ENCODE peak calls at places on chromosomes 4 and X, in nine cellular contexts. One of them, this sample, is unnamed.

GRCh38 chr4:18529482-18529881 is 507.9 kb upstream of the LCORL start:
- DNase-seq in astrocyte of the spinal cord: no peak
- DNase-seq in cardiac fibroblast: no peak
- DNase-seq in K562: no peak
- DNase-seq in GM13976: no peak
- DNase-seq in tibial artery: no peak
- DNase-seq in tibial nerve: no peak
- DNase-seq in left lung: no peak
- DNase-seq in GM12865: no peak
- DNase-seq in this sample: no peak

GRCh38 chr4:174318829-174319764 is 35.4 kb downstream of the CEP44 start:
- DNase-seq in astrocyte of the spinal cord: peak; percentile 60
- DNase-seq in cardiac fibroblast: peak; percentile 71
- DNase-seq in K562: peak; percentile 54
- DNase-seq in GM13976: peak; percentile 33
- DNase-seq in tibial artery: no peak
- DNase-seq in tibial nerve: no peak
- DNase-seq in left lung: no peak
- DNase-seq in GM12865: peak; percentile 44
- DNase-seq in this sample: no peak

GRCh38 chr4:27148211-27148895 is 287.7 kb downstream of the STIM2 start:
- DNase-seq in astrocyte of the spinal cord: peak; percentile 28
- DNase-seq in cardiac fibroblast: no peak
- DNase-seq in K562: no peak
- DNase-seq in GM13976: no peak
- DNase-seq in tibial artery: no peak
- DNase-seq in tibial nerve: no peak
- DNase-seq in left lung: no peak
- DNase-seq in GM12865: no peak
- DNase-seq in this sample: no peak

GRCh38 chrX:119755981-119756533 is 2.3 kb upstream of the SOWAHD start:
- DNase-seq in astrocyte of the spinal cord: no peak
- DNase-seq in cardiac fibroblast: no peak
- DNase-seq in K562: no peak
- DNase-seq in GM13976: peak; percentile 75
- DNase-seq in tibial artery: no peak
- DNase-seq in tibial nerve: no peak
- DNase-seq in left lung: no peak
- DNase-seq in GM12865: peak; percentile 92
- DNase-seq in this sample: no peak

GRCh38 chrX:1453390-1453783 is 678 bp upstream of the ASMTL start:
- DNase-seq in astrocyte of the spinal cord: no peak
- DNase-seq in cardiac fibroblast: no peak
- DNase-seq in K562: no peak
- DNase-seq in GM13976: no peak
- DNase-seq in tibial artery: peak; percentile 75
- DNase-seq in tibial nerve: no peak
- DNase-seq in left lung: no peak
- DNase-seq in GM12865: no peak
- DNase-seq in this sample: peak; percentile 87

GRCh38 chrX:125090046-125090445 is 229.6 kb upstream of the TEX13C start:
- DNase-seq in astrocyte of the spinal cord: no peak
- DNase-seq in cardiac fibroblast: no peak
- DNase-seq in K562: no peak
- DNase-seq in GM13976: no peak
- DNase-seq in tibial artery: no peak
- DNase-seq in tibial nerve: no peak
- DNase-seq in left lung: no peak
- DNase-seq in GM12865: no peak
- DNase-seq in this sample: no peak

GRCh38 chr4:184818216-184818564 is 7.6 kb downstream of the ACSL1 start:
- DNase-seq in astrocyte of the spinal cord: no peak
- DNase-seq in cardiac fibroblast: no peak
- DNase-seq in K562: no peak
- DNase-seq in GM13976: no peak
- DNase-seq in tibial artery: no peak
- DNase-seq in tibial nerve: no peak
- DNase-seq in left lung: no peak
- DNase-seq in GM12865: peak; percentile 84
- DNase-seq in this sample: no peak

GRCh38 chrX:103488332-103488731 is 31.0 kb downstream of the RAB40A start:
- DNase-seq in astrocyte of the spinal cord: peak; percentile 26
- DNase-seq in cardiac fibroblast: peak; percentile 41
- DNase-seq in K562: no peak
- DNase-seq in GM13976: no peak
- DNase-seq in tibial artery: no peak
- DNase-seq in tibial nerve: no peak
- DNase-seq in left lung: no peak
- DNase-seq in GM12865: no peak
- DNase-seq in this sample: no peak

GRCh38 chrX:9293051-9293496 is 171.8 kb upstream of the TBL1X start:
- DNase-seq in astrocyte of the spinal cord: no peak
- DNase-seq in cardiac fibroblast: no peak
- DNase-seq in K562: no peak
- DNase-seq in GM13976: no peak
- DNase-seq in tibial artery: no peak
- DNase-seq in tibial nerve: no peak
- DNase-seq in left lung: no peak
- DNase-seq in GM12865: no peak
- DNase-seq in this sample: no peak

GRCh38 chrX:24410514-24411189 is 50.2 kb downstream of the SUPT20HL1 start:
- DNase-seq in astrocyte of the spinal cord: no peak
- DNase-seq in cardiac fibroblast: no peak
- DNase-seq in K562: no peak
- DNase-seq in GM13976: no peak
- DNase-seq in tibial artery: no peak
- DNase-seq in tibial nerve: no peak
- DNase-seq in left lung: no peak
- DNase-seq in GM12865: no peak
- DNase-seq in this sample: no peak

GRCh38 chrX:116009871-116010710 is 160.5 kb upstream of the AGTR2 start:
- DNase-seq in astrocyte of the spinal cord: no peak
- DNase-seq in cardiac fibroblast: no peak
- DNase-seq in K562: no peak
- DNase-seq in GM13976: peak; percentile 4
- DNase-seq in tibial artery: no peak
- DNase-seq in tibial nerve: no peak
- DNase-seq in left lung: no peak
- DNase-seq in GM12865: peak; percentile 67
- DNase-seq in this sample: no peak

GRCh38 chrX:88135735-88136134 is 611.3 kb upstream of the CPXCR1 start:
- DNase-seq in astrocyte of the spinal cord: no peak
- DNase-seq in cardiac fibroblast: no peak
- DNase-seq in K562: no peak
- DNase-seq in GM13976: no peak
- DNase-seq in tibial artery: no peak
- DNase-seq in tibial nerve: no peak
- DNase-seq in left lung: no peak
- DNase-seq in GM12865: no peak
- DNase-seq in this sample: no peak

GRCh38 chrX:10015711-10016515 is 48.8 kb downstream of the CLDN34 start:
- DNase-seq in astrocyte of the spinal cord: no peak
- DNase-seq in cardiac fibroblast: no peak
- DNase-seq in K562: no peak
- DNase-seq in GM13976: peak; percentile 39
- DNase-seq in tibial artery: no peak
- DNase-seq in tibial nerve: no peak
- DNase-seq in left lung: peak; percentile 76
- DNase-seq in GM12865: peak; percentile 18
- DNase-seq in this sample: no peak

GRCh38 chr4:166067915-166068314 is 194.9 kb downstream of the TLL1 start:
- DNase-seq in astrocyte of the spinal cord: no peak
- DNase-seq in cardiac fibroblast: no peak
- DNase-seq in K562: no peak
- DNase-seq in GM13976: no peak
- DNase-seq in tibial artery: no peak
- DNase-seq in tibial nerve: no peak
- DNase-seq in left lung: no peak
- DNase-seq in GM12865: no peak
- DNase-seq in this sample: no peak

GRCh38 chr4:183344523-183345255 is 22.5 kb upstream of the CLDN24 start:
- DNase-seq in astrocyte of the spinal cord: no peak
- DNase-seq in cardiac fibroblast: no peak
- DNase-seq in K562: no peak
- DNase-seq in GM13976: no peak
- DNase-seq in tibial artery: no peak
- DNase-seq in tibial nerve: no peak
- DNase-seq in left lung: no peak
- DNase-seq in GM12865: no peak
- DNase-seq in this sample: no peak

DNA sequence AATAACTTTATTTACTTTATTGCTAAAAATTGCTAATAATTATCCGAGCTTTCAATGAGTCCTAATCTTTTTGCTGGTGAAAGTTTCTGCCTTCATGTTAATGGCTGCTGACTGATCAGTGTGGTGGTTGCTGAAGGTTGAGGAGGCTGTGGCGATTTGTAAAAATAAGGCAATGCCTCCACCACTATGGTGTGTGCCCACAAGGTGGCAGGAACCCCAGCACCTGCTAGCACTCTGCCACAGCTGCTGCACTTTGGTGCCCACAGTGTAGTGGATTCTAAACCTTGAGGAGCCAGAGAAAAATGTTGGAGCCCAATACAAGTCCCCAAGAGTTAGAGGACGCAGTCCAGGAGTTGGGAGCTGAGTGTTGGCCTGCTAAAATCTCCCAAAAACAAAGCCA is 1237.1 kb downstream of the PCDH19 start:
- DNase-seq in astrocyte of the spinal cord: no peak
- DNase-seq in cardiac fibroblast: no peak
- DNase-seq in K562: no peak
- DNase-seq in GM13976: no peak
- DNase-seq in tibial artery: no peak
- DNase-seq in tibial nerve: no peak
- DNase-seq in left lung: no peak
- DNase-seq in GM12865: no peak
- DNase-seq in this sample: no peak
- TF ChIP-seq CTCF in astrocyte of the spinal cord: no peak
- TF ChIP-seq CTCF in cardiac fibroblast: no peak
- TF ChIP-seq CTCF in K562: no peak
- TF ChIP-seq CTCF in GM13976: no peak
- TF ChIP-seq CTCF in tibial artery: no peak
- TF ChIP-seq CTCF in tibial nerve: no peak
- TF ChIP-seq CTCF in left lung: no peak
- TF ChIP-seq CTCF in GM12865: no peak
- TF ChIP-seq CTCF in this sample: no peak

GRCh38 chr4:6984611-6985115 is 58.5 kb upstream of the TADA2B start:
- DNase-seq in astrocyte of the spinal cord: no peak
- DNase-seq in cardiac fibroblast: no peak
- DNase-seq in K562: no peak
- DNase-seq in GM13976: no peak
- DNase-seq in tibial artery: no peak
- DNase-seq in tibial nerve: no peak
- DNase-seq in left lung: no peak
- DNase-seq in GM12865: no peak
- DNase-seq in this sample: no peak

GRCh38 chr4:6987566-6987920 is 55.6 kb upstream of the TADA2B start:
- DNase-seq in astrocyte of the spinal cord: no peak
- DNase-seq in cardiac fibroblast: peak; percentile 46
- DNase-seq in K562: peak; percentile 56
- DNase-seq in GM13976: no peak
- DNase-seq in tibial artery: no peak
- DNase-seq in tibial nerve: no peak
- DNase-seq in left lung: no peak
- DNase-seq in GM12865: no peak
- DNase-seq in this sample: no peak

GRCh38 chr4:6986067-6986780 is 56.9 kb upstream of the TADA2B start:
- DNase-seq in astrocyte of the spinal cord: peak; percentile 80
- DNase-seq in cardiac fibroblast: peak; percentile 83
- DNase-seq in K562: peak; percentile 63
- DNase-seq in GM13976: no peak
- DNase-seq in tibial artery: peak; percentile 77
- DNase-seq in tibial nerve: peak; percentile 49
- DNase-seq in left lung: peak; percentile 82
- DNase-seq in GM12865: no peak
- DNase-seq in this sample: no peak

GRCh38 chr4:6988016-6988715 is 55.0 kb upstream of the TADA2B start:
- DNase-seq in astrocyte of the spinal cord: no peak
- DNase-seq in cardiac fibroblast: peak; percentile 13
- DNase-seq in K562: peak; percentile 43
- DNase-seq in GM13976: no peak
- DNase-seq in tibial artery: no peak
- DNase-seq in tibial nerve: no peak
- DNase-seq in left lung: no peak
- DNase-seq in GM12865: peak; percentile 49
- DNase-seq in this sample: no peak

DNA sequence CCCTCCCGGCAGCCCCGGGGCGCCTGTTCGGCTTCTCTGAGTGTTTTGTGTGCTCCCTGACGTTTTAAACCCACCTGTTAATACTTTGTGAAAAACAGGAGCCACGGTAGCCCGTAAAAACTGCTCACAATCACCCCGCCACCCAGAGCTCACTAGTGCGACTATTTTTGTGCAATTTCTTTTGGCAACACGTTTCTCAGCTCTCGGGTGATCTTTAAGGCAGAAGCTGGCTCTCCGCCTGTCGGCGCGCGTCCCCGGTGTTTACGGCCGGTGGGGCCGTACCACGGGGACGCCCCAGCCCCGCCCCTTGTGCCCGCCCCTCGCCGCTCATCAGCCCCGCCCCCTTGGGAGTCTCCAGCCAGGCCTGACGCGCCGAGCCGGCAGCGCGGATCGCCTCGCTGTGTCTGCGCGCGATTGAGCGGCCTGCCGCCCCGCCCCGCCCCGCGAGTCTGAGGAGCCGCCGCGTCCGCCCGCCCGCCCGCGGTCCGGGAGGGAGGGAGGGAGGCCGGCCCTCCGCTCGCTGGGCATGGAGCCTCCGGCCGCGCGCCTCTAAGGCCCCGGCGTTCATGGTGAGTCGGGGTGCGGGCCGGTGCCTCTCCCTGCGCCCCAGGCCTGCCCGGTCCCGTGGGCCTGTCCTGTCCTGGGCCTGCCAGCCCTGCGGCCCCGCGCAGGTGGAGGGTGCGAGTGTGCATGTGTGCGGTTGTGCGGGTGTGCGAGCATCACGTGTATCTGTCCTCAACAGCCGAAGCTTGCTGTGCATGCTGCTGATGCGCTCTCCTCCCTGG is 56.2 kb upstream of the TADA2B start:
- DNase-seq in astrocyte of the spinal cord: peak; percentile 95
- DNase-seq in cardiac fibroblast: peak; percentile 92
- DNase-seq in K562: peak; percentile 96
- DNase-seq in GM13976: peak; percentile 99
- DNase-seq in tibial artery: peak; percentile 93
- DNase-seq in tibial nerve: peak; percentile 92
- DNase-seq in left lung: peak; percentile 99
- DNase-seq in GM12865: peak; percentile 96
- DNase-seq in this sample: peak; percentile 90
- TF ChIP-seq CTCF in astrocyte of the spinal cord: no peak
- TF ChIP-seq CTCF in cardiac fibroblast: no peak
- TF ChIP-seq CTCF in K562: peak; percentile 14
- TF ChIP-seq CTCF in GM13976: peak; percentile 22
- TF ChIP-seq CTCF in tibial artery: no peak
- TF ChIP-seq CTCF in tibial nerve: no peak
- TF ChIP-seq CTCF in left lung: no peak
- TF ChIP-seq CTCF in GM12865: no peak
- TF ChIP-seq CTCF in this sample: no peak

GRCh38 chr4:7876096-7876993 is 63.3 kb downstream of the AFAP1 start:
- DNase-seq in astrocyte of the spinal cord: peak; percentile 58
- DNase-seq in cardiac fibroblast: peak; percentile 59
- DNase-seq in K562: peak; percentile 8
- DNase-seq in GM13976: no peak
- DNase-seq in tibial artery: no peak
- DNase-seq in tibial nerve: no peak
- DNase-seq in left lung: no peak
- DNase-seq in GM12865: peak; percentile 8
- DNase-seq in this sample: no peak
- TF ChIP-seq CTCF in astrocyte of the spinal cord: peak; percentile 45
- TF ChIP-seq CTCF in cardiac fibroblast: peak; percentile 48
- TF ChIP-seq CTCF in K562: no peak
- TF ChIP-seq CTCF in GM13976: no peak
- TF ChIP-seq CTCF in tibial artery: peak; percentile 19
- TF ChIP-seq CTCF in tibial nerve: no peak
- TF ChIP-seq CTCF in left lung: no peak
- TF ChIP-seq CTCF in GM12865: no peak
- TF ChIP-seq CTCF in this sample: no peak

GRCh38 chr4:151238477-151238876 is 38.5 kb upstream of the PRSS48 start:
- DNase-seq in astrocyte of the spinal cord: peak; percentile 38
- DNase-seq in cardiac fibroblast: peak; percentile 50
- DNase-seq in K562: no peak
- DNase-seq in GM13976: no peak
- DNase-seq in tibial artery: no peak
- DNase-seq in tibial nerve: no peak
- DNase-seq in left lung: no peak
- DNase-seq in GM12865: no peak
- DNase-seq in this sample: no peak
- TF ChIP-seq CTCF in astrocyte of the spinal cord: peak; percentile 10
- TF ChIP-seq CTCF in cardiac fibroblast: no peak
- TF ChIP-seq CTCF in K562: no peak
- TF ChIP-seq CTCF in GM13976: no peak
- TF ChIP-seq CTCF in tibial artery: no peak
- TF ChIP-seq CTCF in tibial nerve: no peak
- TF ChIP-seq CTCF in left lung: no peak
- TF ChIP-seq CTCF in GM12865: no peak
- TF ChIP-seq CTCF in this sample: no peak